ENCODE peak calls at places on chromosomes 2 and 18, in five cellular contexts. One of them, this sample, is unnamed.
A peak's percentile ranks its signal among the peaks of the same experiment; 100 is the strongest.

GRCh38 chr18:63257453-63257852 is 62.1 kb downstream of the BCL2 start:
- DNase-seq in GM12865: peak; percentile 55
- DNase-seq in erythroblast: no peak
- DNase-seq in skeletal muscle cell: no peak
- DNase-seq in Ammon's horn: no peak
- DNase-seq in this sample: no peak

GRCh38 chr2:163453920-163454319 is 281.9 kb downstream of the FIGN start:
- DNase-seq in GM12865: no peak
- DNase-seq in erythroblast: no peak
- DNase-seq in skeletal muscle cell: no peak
- DNase-seq in Ammon's horn: no peak
- DNase-seq in this sample: no peak

GRCh38 chr18:21739604-21740473 is 753 bp upstream of the MIB1 start:
- DNase-seq in GM12865: no peak
- DNase-seq in erythroblast: peak; percentile 25
- DNase-seq in skeletal muscle cell: no peak
- DNase-seq in Ammon's horn: peak; percentile 23
- DNase-seq in this sample: no peak

GRCh38 chr2:205775091-205775876 is 93.0 kb downstream of the NRP2 start:
- DNase-seq in GM12865: peak; percentile 27
- DNase-seq in erythroblast: no peak
- DNase-seq in skeletal muscle cell: peak; percentile 53
- DNase-seq in Ammon's horn: no peak
- DNase-seq in this sample: no peak

GRCh38 chr2:201261471-201261870 is 1.1 kb downstream of the CASP8 start:
- DNase-seq in GM12865: peak; percentile 22
- DNase-seq in erythroblast: no peak
- DNase-seq in skeletal muscle cell: no peak
- DNase-seq in Ammon's horn: no peak
- DNase-seq in this sample: no peak

GRCh38 chr18:49082714-49083688 is 132.2 kb upstream of the SMAD7 start:
- DNase-seq in GM12865: no peak
- DNase-seq in erythroblast: no peak
- DNase-seq in skeletal muscle cell: no peak
- DNase-seq in Ammon's horn: no peak
- DNase-seq in this sample: no peak

GRCh38 chr2:199302851-199303250 is 154.9 kb downstream of the SATB2 start:
- DNase-seq in GM12865: no peak
- DNase-seq in erythroblast: no peak
- DNase-seq in skeletal muscle cell: no peak
- DNase-seq in Ammon's horn: no peak
- DNase-seq in this sample: no peak

GRCh38 chr2:101770672-101771071 is 73.2 kb downstream of the MAP4K4 start:
- DNase-seq in GM12865: peak; percentile 72
- DNase-seq in erythroblast: peak; percentile 61
- DNase-seq in skeletal muscle cell: no peak
- DNase-seq in Ammon's horn: no peak
- DNase-seq in this sample: no peak

GRCh38 chr2:23794234-23794633 is 132.7 kb downstream of the ATAD2B start:
- DNase-seq in GM12865: no peak
- DNase-seq in erythroblast: no peak
- DNase-seq in skeletal muscle cell: no peak
- DNase-seq in Ammon's horn: no peak
- DNase-seq in this sample: no peak

GRCh38 chr2:55052087-55053061 is 2.1 kb upstream of the RTN4 start:
- DNase-seq in GM12865: no peak
- DNase-seq in erythroblast: no peak
- DNase-seq in skeletal muscle cell: no peak
- DNase-seq in Ammon's horn: no peak
- DNase-seq in this sample: no peak

GRCh38 chr2:128315829-128316776 is 2.6 kb downstream of the HS6ST1 start:
- DNase-seq in GM12865: peak; percentile 6
- DNase-seq in erythroblast: no peak
- DNase-seq in skeletal muscle cell: no peak
- DNase-seq in Ammon's horn: peak; percentile 9
- DNase-seq in this sample: no peak

GRCh38 chr2:235746257-235746934 is 252.6 kb downstream of the AGAP1 start:
- DNase-seq in GM12865: peak; percentile 57
- DNase-seq in erythroblast: peak; percentile 80
- DNase-seq in skeletal muscle cell: peak; percentile 72
- DNase-seq in Ammon's horn: peak; percentile 91
- DNase-seq in this sample: no peak

GRCh38 chr2:191245869-191246531 is 796 bp downstream of the MYO1B start:
- DNase-seq in GM12865: no peak
- DNase-seq in erythroblast: no peak
- DNase-seq in skeletal muscle cell: no peak
- DNase-seq in Ammon's horn: no peak
- DNase-seq in this sample: no peak

GRCh38 chr2:5057895-5058294 is 634.3 kb upstream of the SOX11 start:
- DNase-seq in GM12865: no peak
- DNase-seq in erythroblast: no peak
- DNase-seq in skeletal muscle cell: no peak
- DNase-seq in Ammon's horn: no peak
- DNase-seq in this sample: no peak

GRCh38 chr2:227340106-227340505 is 15.1 kb downstream of the MFF start:
- DNase-seq in GM12865: no peak
- DNase-seq in erythroblast: no peak
- DNase-seq in skeletal muscle cell: no peak
- DNase-seq in Ammon's horn: peak; percentile 54
- DNase-seq in this sample: no peak

GRCh38 chr2:9909106-9909505 is 42.4 kb upstream of the GRHL1 start:
- DNase-seq in GM12865: no peak
- DNase-seq in erythroblast: peak; percentile 47
- DNase-seq in skeletal muscle cell: no peak
- DNase-seq in Ammon's horn: no peak
- DNase-seq in this sample: no peak